ENCODE peak calls at places on chromosomes 5 and 9, in seven cellular contexts. C, I, E, B, Q, H and L are unnamed samples.
A peak's percentile ranks its signal among the peaks of the same experiment; 100 is the strongest.

GRCh38 chr9:70049236-70049635 is 5.6 kb downstream of the MAMDC2 start:
- DNase-seq in I (peak; percentile 59), Q (peak; percentile 25), H (no peak), E (no peak), B (no peak), C (no peak), L (no peak)

GRCh38 chr9:92734931-92735906 is 29.4 kb downstream of the BICD2 start:
- DNase-seq in C (no peak), Q (no peak), E (peak; percentile 45), B (no peak), I (no peak), H (no peak), L (no peak)

GRCh38 chr5:178237431-178238312 is 5.1 kb upstream of the PHYKPL start:
- DNase-seq in Q (no peak), E (no peak), C (no peak), B (peak; percentile 74), I (peak; percentile 48), H (no peak), L (no peak)

GRCh38 chr5:43000198-43000840 is 39.8 kb downstream of the ANXA2R start:
- DNase-seq in H (no peak), E (no peak), C (peak; percentile 63), I (peak; percentile 60), Q (no peak), B (peak; percentile 68), L (no peak)

GRCh38 chr9:87725356-87725899 is 491 bp upstream of the CTSL start:
- DNase-seq in C (no peak), I (peak; percentile 39), B (no peak), E (no peak), H (no peak), Q (no peak), L (no peak)

GRCh38 chr5:112697833-112698232 is 39.9 kb upstream of the APC start:
- DNase-seq in Q (no peak), I (no peak), B (no peak), H (no peak), C (no peak), E (no peak), L (no peak)

GRCh38 chr5:149228610-149229297 is 42.9 kb upstream of the AFAP1L1 start:
- DNase-seq in I (peak; percentile 74), C (peak; percentile 66), H (no peak), Q (no peak), B (no peak), E (peak; percentile 34), L (no peak)

GRCh38 chr9:16868706-16869105 is 1.8 kb downstream of the BNC2 start:
- DNase-seq in B (no peak), I (no peak), Q (no peak), H (no peak), C (no peak), E (no peak), L (no peak)

GRCh38 chr5:165460911-165461310 is 1955.5 kb downstream of the MAT2B start:
- DNase-seq in E (no peak), C (no peak), H (no peak), I (peak; percentile 9), Q (no peak), B (no peak), L (no peak)

GRCh38 chr5:143124593-143124992 is 278.9 kb downstream of the NR3C1 start:
- DNase-seq in B (no peak), C (no peak), Q (no peak), I (no peak), H (no peak), E (peak; percentile 20), L (no peak)

GRCh38 chr9:13095056-13095455 is 184.4 kb downstream of the MPDZ start:
- DNase-seq in C (no peak), B (no peak), I (no peak), Q (no peak), E (no peak), H (no peak), L (no peak)

GRCh38 chr5:76427481-76428140 is 24.5 kb downstream of the IQGAP2 start:
- DNase-seq in I (no peak), E (no peak), H (no peak), C (no peak), Q (no peak), B (no peak), L (no peak)

DNA sequence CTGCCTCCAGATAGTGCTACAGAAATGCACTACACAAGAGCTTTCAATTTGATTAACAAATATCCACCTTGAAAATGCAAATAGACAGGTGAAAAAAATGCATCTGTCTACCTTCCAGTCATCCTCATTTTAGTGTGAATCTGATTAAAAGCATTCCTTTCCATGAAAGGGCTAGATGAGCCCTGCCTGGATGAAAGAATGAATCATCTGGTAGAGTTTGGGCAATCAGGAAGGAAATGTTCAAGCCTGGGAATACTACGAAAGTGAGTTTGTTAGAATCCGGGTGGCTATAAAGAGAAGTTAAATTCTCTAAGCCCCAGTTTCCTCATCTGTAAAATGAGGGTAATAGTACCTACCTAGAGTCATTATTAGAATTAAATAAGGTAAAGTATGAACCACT is 142.6 kb downstream of the FAM114A2 start:
- DNase-seq in I (peak; percentile 23), C (no peak), E (no peak), H (no peak), B (no peak), Q (no peak), L (no peak)
- H3K27ac ChIP-seq in I (no peak overlapping the region), C (no peak overlapping the region), E (no peak overlapping the region), H (no peak overlapping the region), B (no peak overlapping the region), Q (no peak overlapping the region), L (no peak overlapping the region)

DNA sequence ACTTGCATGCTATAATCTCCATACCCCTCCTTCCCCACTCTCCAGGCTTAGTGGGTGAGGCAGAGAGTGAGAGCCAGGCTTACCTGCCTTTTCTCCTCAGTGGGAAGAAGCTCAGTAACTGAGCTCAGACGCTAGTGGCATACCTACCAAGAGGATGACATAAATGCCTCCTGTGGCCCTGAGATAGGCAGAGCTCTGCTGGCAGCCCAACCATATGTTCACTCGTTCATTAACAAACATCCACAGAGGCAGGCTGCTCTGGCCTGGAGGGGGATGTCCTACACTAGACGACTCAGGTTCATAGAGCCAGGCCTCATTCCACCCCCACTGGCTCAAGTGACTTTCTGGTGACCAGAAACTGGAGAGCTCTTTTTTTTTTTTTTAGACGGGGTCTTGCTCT is 81.3 kb downstream of the THBS4 start:
- DNase-seq in I (no peak), B (no peak), Q (no peak), C (no peak), E (no peak), H (no peak), L (no peak)
- H3K9me3 ChIP-seq in I (no peaks in the 10 kb centered on the region), B (no peaks in the 10 kb centered on the region), Q (no peaks in the 10 kb centered on the region), C (no peaks in the 10 kb centered on the region), E (no peaks in the 10 kb centered on the region), H (no peaks in the 10 kb centered on the region), L (peaks cover 2% of the 10 kb centered on the region)

GRCh38 chr9:127876764-127877562 is 512 bp downstream of the AK1 start:
- DNase-seq in C (no peak), H (no peak), E (peak; percentile 60), Q (no peak), B (no peak), I (no peak), L (no peak)

GRCh38 chr9:127878652-127879377 is 1.3 kb upstream of the AK1 start:
- DNase-seq in H (no peak), B (no peak), Q (no peak), E (no peak), I (no peak), C (no peak), L (no peak)

GRCh38 chr9:127876026-127876763 is 1.3 kb downstream of the AK1 start:
- DNase-seq in C (no peak), B (no peak), Q (no peak), H (no peak), I (no peak), E (no peak), L (no peak)

GRCh38 chr9:127877566-127877998 is at the start of gene AK1:
- DNase-seq in B (peak; percentile 93), E (peak; percentile 91), Q (no peak), H (no peak), C (peak; percentile 84), I (no peak), L (no peak)

GRCh38 chr9:127878001-127878651 is 651 bp upstream of the AK1 start:
- DNase-seq in E (no peak), C (peak; percentile 54), Q (no peak), B (no peak), I (no peak), H (no peak), L (no peak)
- H3K27ac ChIP-seq in E (peak overlapping the region; percentile 59), C (peak overlapping the region; percentile 67), Q (no peak overlapping the region), B (no peak overlapping the region), I (no peak overlapping the region), H (no peak overlapping the region), L (no peak overlapping the region)

DNA sequence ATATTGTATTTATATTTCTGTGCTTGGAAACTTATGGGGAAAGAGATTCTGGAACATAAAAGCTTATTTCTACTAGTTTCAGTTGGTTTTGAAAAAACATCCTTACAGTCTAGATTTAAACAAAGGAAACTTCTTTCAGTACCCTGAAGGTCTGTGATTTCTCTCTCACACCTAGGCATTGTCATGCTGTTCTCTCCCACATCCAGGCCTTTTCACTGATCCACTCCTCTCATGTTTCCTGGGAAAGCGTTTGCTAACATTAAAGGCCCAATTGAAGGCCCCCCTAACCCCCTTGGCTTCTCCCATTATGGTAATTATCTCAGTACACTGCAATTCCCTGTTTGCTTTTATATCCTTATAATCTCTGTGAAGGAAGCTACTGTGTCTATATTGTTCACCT is 856 bp upstream of the PCDHGA3 start:
- DNase-seq in B (no peak), C (peak; percentile 20), E (no peak), H (no peak), Q (no peak), I (no peak), L (no peak)
- H3K9me3 ChIP-seq in B (peaks cover 59% of the 10 kb centered on the region), C (no peaks in the 10 kb centered on the region), E (no peaks in the 10 kb centered on the region), H (peaks cover 4% of the 10 kb centered on the region), Q (no peaks in the 10 kb centered on the region), I (peaks cover 36% of the 10 kb centered on the region), L (no peaks in the 10 kb centered on the region)

DNA sequence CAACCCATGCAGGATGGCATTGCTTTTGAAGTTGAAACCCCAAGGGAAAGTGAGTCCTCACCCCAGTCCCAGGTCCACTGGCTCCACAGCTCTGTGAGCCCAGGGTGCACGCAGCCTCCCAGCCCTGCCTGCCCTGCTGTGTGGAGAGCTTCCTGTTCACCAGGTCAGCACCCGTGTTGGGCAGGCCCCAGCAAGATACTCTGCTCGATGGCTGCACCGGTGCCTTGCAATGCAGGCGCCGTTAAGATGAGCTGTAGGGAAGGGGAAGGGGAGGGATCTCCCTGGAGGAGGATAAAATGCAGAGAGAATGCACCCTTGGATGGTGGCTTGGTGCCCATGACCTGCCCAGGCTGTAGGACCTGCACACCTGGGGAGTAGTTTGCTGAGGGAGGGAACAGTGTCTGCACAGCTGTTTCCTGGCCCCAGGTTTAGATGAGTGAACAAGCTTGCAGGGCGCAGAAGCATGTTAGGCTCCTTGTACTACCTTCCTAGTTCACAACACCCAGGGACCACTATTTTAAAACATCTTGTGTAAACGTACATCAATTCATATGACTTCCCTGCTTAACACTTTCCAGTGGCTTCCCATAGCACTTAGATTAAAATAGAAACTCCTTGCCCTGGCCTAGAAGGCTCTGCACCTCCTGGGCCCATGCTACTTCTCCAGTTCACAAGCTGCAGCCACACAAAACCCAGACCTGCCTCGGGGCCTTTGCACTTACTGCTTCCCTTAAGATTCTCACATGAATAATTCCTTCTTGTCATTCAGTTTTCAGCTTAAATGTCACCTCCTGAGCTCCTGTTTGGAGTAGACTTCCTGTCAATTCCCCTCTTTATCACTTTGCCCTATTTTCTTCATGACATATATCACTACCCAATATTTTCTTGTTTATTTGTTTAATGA is 19.6 kb downstream of the FAT2 start:
- DNase-seq in B (no peak), I (no peak), H (no peak), E (no peak), Q (no peak), C (no peak), L (no peak)
- H3K27ac ChIP-seq in B (no peak overlapping the region), I (no peak overlapping the region), H (no peak overlapping the region), E (no peak overlapping the region), Q (no peak overlapping the region), C (no peak overlapping the region), L (no peak overlapping the region)

GRCh38 chr5:141392429-141393198 is at the start of gene PCDHGA8:
- DNase-seq in I (no peak), C (no peak), Q (peak; percentile 57), H (no peak), B (no peak), E (no peak), L (no peak)
- H3K9me3 ChIP-seq in I (peaks cover 47% of the 10 kb centered on the region), C (peaks cover 7% of the 10 kb centered on the region), Q (no peaks in the 10 kb centered on the region), H (no peaks in the 10 kb centered on the region), B (peaks cover 68% of the 10 kb centered on the region), E (peaks cover 7% of the 10 kb centered on the region), L (no peaks in the 10 kb centered on the region)